ENCODE peak calls at places on chromosomes 7 and 10, in six cellular contexts. O is H1, J is GM12892, I is GM12878, K is K562, T is HepG2. R is an unnamed sample.

GRCh38 chr7:46131916-46132795 is 211.1 kb upstream of the IGFBP3 start:
- DNase-seq in O (no peak), J (no peak), I (no peak), K (no peak), T (peak), R (no peak)

GRCh38 chr10:10677479-10677878 is 340.2 kb upstream of the CELF2 start:
- DNase-seq in O (peak), J (no peak), I (peak), K (peak), T (no peak), R (no peak)

GRCh38 chr7:71636329-71636728 is 504.4 kb downstream of the GALNT17 start:
- DNase-seq in O (no peak), J (no peak), I (no peak), K (no peak), T (no peak), R (no peak)

GRCh38 chr10:77710081-77710551 is 72.5 kb upstream of the KCNMA1 start:
- DNase-seq in O (peak), J (no peak), I (peak), K (no peak), T (no peak), R (no peak)

GRCh38 chr10:32577448-32577847 is 131.5 kb downstream of the CCDC7 start:
- DNase-seq in O (no peak), J (no peak), I (no peak), K (no peak), T (no peak), R (no peak)

GRCh38 chr10:25080880-25081581 is 64.6 kb downstream of the THNSL1 start:
- DNase-seq in O (peak), J (peak), I (peak), K (peak), T (peak), R (peak)

GRCh38 chr7:12620371-12620770 is 49.9 kb downstream of the SCIN start:
- DNase-seq in O (no peak), J (no peak), I (no peak), K (no peak), T (no peak), R (no peak)

GRCh38 chr10:78852856-78853255 is 215.9 kb upstream of the ZMIZ1 start:
- DNase-seq in O (no peak), J (no peak), I (no peak), K (peak), T (no peak), R (no peak)

GRCh38 chr7:41584746-41585145 is 118.1 kb downstream of the INHBA start:
- DNase-seq in O (no peak), J (no peak), I (no peak), K (no peak), T (no peak), R (no peak)

GRCh38 chr10:70174058-70174741 is 3.9 kb upstream of the SAR1A start:
- DNase-seq in O (no peak), J (no peak), I (no peak), K (peak), T (peak), R (peak)

GRCh38 chr7:1848013-1848640 is 178.1 kb downstream of the ELFN1 start:
- DNase-seq in O (no peak), J (no peak), I (no peak), K (no peak), T (no peak), R (no peak)

GRCh38 chr7:508461-509170 is 11.0 kb downstream of the PDGFA start:
- DNase-seq in O (no peak), J (no peak), I (no peak), K (no peak), T (no peak), R (no peak)

GRCh38 chr7:47227762-47228177 is 354.1 kb downstream of the TNS3 start:
- DNase-seq in O (no peak), J (no peak), I (peak), K (peak), T (no peak), R (no peak)

GRCh38 chr7:17311952-17312351 is 13.5 kb downstream of the AHR start:
- DNase-seq in O (no peak), J (no peak), I (no peak), K (no peak), T (no peak), R (no peak)
- TF ChIP-seq POLR2A in O (no peak), J (no peak), I (no peak), K (no peak), T (no peak), R (no peak)

GRCh38 chr10:112539340-112539739 is 92.3 kb downstream of the VTI1A start:
- DNase-seq in O (no peak), J (no peak), I (no peak), K (no peak), T (no peak), R (no peak)
- TF ChIP-seq POLR2AphosphoS5 in O (no peak), J (no peak), I (no peak), K (no peak), T (no peak), R (no peak)

GRCh38 chr10:43923328-43923727 is 274.6 kb upstream of the ZNF32 start:
- DNase-seq in O (no peak), J (no peak), I (no peak), K (no peak), T (no peak), R (no peak)
- TF ChIP-seq TAF1 in O (no peak), J (no peak), I (no peak), K (no peak), T (no peak), R (no peak)

GRCh38 chr10:12042409-12042796 is 206 bp downstream of the UPF2 start:
- DNase-seq in O (no peak), J (no peak), I (no peak), K (peak), T (no peak), R (peak)

GRCh38 chr10:12045610-12046009 is 3.0 kb upstream of the UPF2 start:
- DNase-seq in O (no peak), J (no peak), I (no peak), K (no peak), T (no peak), R (no peak)

GRCh38 chr10:12041766-12042408 is 722 bp downstream of the UPF2 start:
- DNase-seq in O (no peak), J (no peak), I (no peak), K (peak), T (peak), R (no peak)

GRCh38 chr10:12048547-12048946 is 5.9 kb upstream of the UPF2 start:
- DNase-seq in O (no peak), J (no peak), I (peak), K (no peak), T (no peak), R (no peak)

GRCh38 chr10:12042797-12043651 is at the start of gene UPF2:
- DNase-seq in O (peak), J (peak), I (peak), K (peak), T (peak), R (peak)
- TF ChIP-seq POLR2A in O (no peak), J (no peak), I (no peak), K (peak), T (peak), R (no peak)

GRCh38 chr7:26183545-26184282 is 16.8 kb downstream of the HNRNPA2B1 start:
- DNase-seq in O (no peak), J (no peak), I (no peak), K (no peak), T (no peak), R (no peak)
- TF ChIP-seq POLR2AphosphoS5 in O (no peak), J (no peak), I (peak), K (no peak), T (peak), R (no peak)

GRCh38 chr10:110488124-110488681 is 9.5 kb upstream of the DUSP5 start:
- DNase-seq in O (no peak), J (no peak), I (no peak), K (no peak), T (no peak), R (no peak)
- TF ChIP-seq TAF1 in O (no peak), J (no peak), I (no peak), K (no peak), T (no peak), R (no peak)

GRCh38 chr10:48551796-48552591 is 52.9 kb downstream of the ARHGAP22 start:
- DNase-seq in O (no peak), J (peak), I (no peak), K (peak), T (no peak), R (peak)
- TF ChIP-seq POLR2A in O (no peak), J (no peak), I (no peak), K (no peak), T (no peak), R (no peak)

GRCh38 chr10:126924915-126925300 is 19.7 kb downstream of the DOCK1 start:
- DNase-seq in O (no peak), J (no peak), I (no peak), K (no peak), T (no peak), R (no peak)
- TF ChIP-seq POLR2AphosphoS5 in O (no peak), J (no peak), I (no peak), K (no peak), T (no peak), R (no peak)

R was measured in GM12891.